ENCODE peak calls at places on chromosomes 12 and 14, in nine cellular contexts. G is omental fat pad, Y is heart left ventricle, R is Peyer's patch, P is tibial artery, F is BJ, L is psoas muscle, B is foreskin fibroblast, I is mesothelial cell of epicardium. H is an unnamed sample.

GRCh38 chr14:60590907-60591510 is 58.3 kb downstream of the SIX1 start:
- DNase-seq in G (no peak), Y (no peak), R (no peak), P (no peak), F (peak; percentile 60), L (no peak), B (no peak), I (no peak), H (no peak)

GRCh38 chr14:30790827-30791226 is 83.5 kb upstream of the COCH start:
- DNase-seq in G (no peak), Y (no peak), R (no peak), P (no peak), F (no peak), L (no peak), B (no peak), I (no peak), H (no peak)

GRCh38 chr12:131755305-131756113 is 44.6 kb downstream of the SFSWAP start:
- DNase-seq in G (no peak), Y (no peak), R (no peak), P (no peak), F (no peak), L (no peak), B (no peak), I (no peak), H (no peak)

GRCh38 chr14:85533821-85534271 is 3.9 kb downstream of the FLRT2 start:
- DNase-seq in G (no peak), Y (no peak), R (no peak), P (no peak), F (no peak), L (peak; percentile 61), B (no peak), I (peak; percentile 31), H (no peak)

GRCh38 chr14:48350971-48351370 is 675.6 kb upstream of the MDGA2 start:
- DNase-seq in G (no peak), Y (no peak), R (no peak), P (no peak), F (no peak), L (no peak), B (peak; percentile 1), I (no peak), H (no peak)

GRCh38 chr12:122473543-122474323 is 27.0 kb downstream of the ZCCHC8 start:
- DNase-seq in G (peak; percentile 49), Y (no peak), R (peak; percentile 42), P (no peak), F (no peak), L (no peak), B (no peak), I (no peak), H (no peak)

GRCh38 chr12:94265521-94265920 is 117.1 kb downstream of the PLXNC1 start:
- DNase-seq in G (no peak), Y (no peak), R (no peak), P (no peak), F (no peak), L (no peak), B (no peak), I (no peak), H (no peak)

GRCh38 chr14:68794856-68795601 is 2.2 kb upstream of the ZFP36L1 start:
- DNase-seq in G (no peak), Y (no peak), R (peak; percentile 71), P (peak; percentile 73), F (peak; percentile 96), L (no peak), B (peak; percentile 93), I (no peak), H (peak; percentile 84)

GRCh38 chr12:954736-955135 is 5.2 kb upstream of the RAD52 start:
- DNase-seq in G (no peak), Y (no peak), R (no peak), P (no peak), F (peak; percentile 5), L (no peak), B (no peak), I (no peak), H (no peak)

GRCh38 chr12:951166-951565 is 1.7 kb upstream of the RAD52 start:
- DNase-seq in G (no peak), Y (no peak), R (no peak), P (no peak), F (no peak), L (no peak), B (no peak), I (no peak), H (no peak)

GRCh38 chr12:953776-954175 is 4.3 kb upstream of the RAD52 start:
- DNase-seq in G (no peak), Y (no peak), R (no peak), P (no peak), F (peak; percentile 10), L (no peak), B (peak; percentile 71), I (no peak), H (no peak)

GRCh38 chr12:958449-959123 is 9.1 kb upstream of the RAD52 start:
- DNase-seq in G (no peak), Y (peak; percentile 47), R (no peak), P (no peak), F (no peak), L (no peak), B (no peak), I (no peak), H (no peak)

DNA sequence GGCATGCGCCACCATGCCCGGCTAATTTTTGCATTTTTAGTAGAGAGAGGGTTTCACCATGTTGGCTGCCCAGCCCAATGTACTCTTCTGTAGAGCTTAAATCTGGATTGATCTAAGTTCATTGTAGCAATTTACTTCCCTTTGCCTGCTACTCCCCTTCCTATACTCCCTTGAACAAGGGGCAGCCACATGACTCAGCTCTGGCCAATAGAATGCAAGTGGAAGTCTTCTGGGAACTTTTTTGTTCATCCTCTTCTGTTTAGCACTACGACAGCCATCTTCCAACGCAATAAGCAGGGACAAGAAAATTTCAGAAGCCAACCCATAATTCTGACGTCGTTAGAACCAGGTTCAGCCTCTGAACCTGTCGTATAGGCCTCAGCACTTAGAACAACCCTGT is 6.4 kb upstream of the RAD52 start:
- DNase-seq in G (no peak), Y (no peak), R (no peak), P (no peak), F (no peak), L (no peak), B (no peak), I (no peak), H (no peak)
- TF ChIP-seq CTCF in G (no peak), Y (no peak), R (no peak), P (no peak), F (no peak), L (no peak), B (no peak), I (no peak), H (no peak)

GRCh38 chr14:97179573-97179972 is 382.4 kb downstream of the VRK1 start:
- DNase-seq in G (no peak), Y (no peak), R (no peak), P (no peak), F (no peak), L (no peak), B (no peak), I (no peak), H (no peak)

GRCh38 chr14:97177016-97177415 is 379.8 kb downstream of the VRK1 start:
- DNase-seq in G (no peak), Y (no peak), R (no peak), P (no peak), F (no peak), L (no peak), B (no peak), I (no peak), H (no peak)

GRCh38 chr14:97178781-97179180 is 381.6 kb downstream of the VRK1 start:
- DNase-seq in G (no peak), Y (no peak), R (no peak), P (no peak), F (no peak), L (no peak), B (no peak), I (no peak), H (no peak)

GRCh38 chr14:97177635-97178034 is 380.5 kb downstream of the VRK1 start:
- DNase-seq in G (no peak), Y (no peak), R (no peak), P (no peak), F (no peak), L (no peak), B (no peak), I (no peak), H (no peak)

DNA sequence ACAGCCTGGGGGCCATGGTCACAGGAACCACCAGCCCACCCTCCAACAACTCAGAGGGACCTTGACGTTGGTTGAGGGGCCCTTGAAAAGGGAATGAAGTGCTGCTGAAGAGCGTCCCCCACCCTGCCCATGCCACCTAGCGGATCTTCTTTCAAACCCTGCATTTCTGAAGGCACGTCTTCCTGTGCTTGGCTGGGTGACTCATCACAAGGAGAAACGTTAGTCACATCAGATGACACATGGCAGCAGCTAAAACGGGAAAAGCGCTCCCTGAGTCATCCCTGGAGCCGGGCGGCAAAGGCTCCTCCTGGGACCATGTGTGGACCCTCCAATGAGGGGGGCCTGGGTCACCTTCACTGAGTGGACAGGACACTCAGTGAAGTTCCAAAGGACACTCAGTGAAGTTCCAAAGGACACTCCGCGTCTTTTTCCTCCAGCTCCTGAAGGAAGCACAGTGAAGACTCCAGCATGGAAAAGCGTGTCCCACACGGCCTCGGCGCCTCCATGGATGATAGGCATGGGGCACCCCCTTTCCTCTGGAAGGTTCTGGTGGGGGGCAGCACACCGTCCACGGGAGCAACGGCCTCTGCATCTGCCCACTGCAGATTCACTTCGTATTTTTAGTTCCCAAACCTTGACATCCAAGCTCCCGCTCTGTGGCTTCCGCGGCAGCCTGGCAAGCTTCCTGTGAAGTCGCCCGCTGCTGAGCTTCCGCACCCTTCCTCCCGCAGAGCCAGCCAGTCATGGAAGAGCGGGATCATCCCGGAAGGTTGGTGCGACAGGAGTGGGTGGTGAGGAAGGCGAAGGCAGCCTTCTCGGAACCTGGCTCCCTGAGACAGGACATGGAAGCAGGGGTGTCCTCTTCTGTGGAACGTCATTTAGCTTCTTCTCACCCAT is 383.4 kb downstream of the VRK1 start:
- DNase-seq in G (no peak), Y (no peak), R (no peak), P (no peak), F (no peak), L (no peak), B (peak; percentile 29), I (no peak), H (no peak)
- TF ChIP-seq CTCF in G (no peak), Y (no peak), R (no peak), P (no peak), F (no peak), L (no peak), B (peak; percentile 15), I (no peak), H (no peak)

GRCh38 chr14:22547948-22548750 is 40.9 kb downstream of the DAD1 start:
- DNase-seq in G (no peak), Y (no peak), R (no peak), P (no peak), F (no peak), L (no peak), B (no peak), I (no peak), H (peak; percentile 43)

GRCh38 chr14:22551597-22551982 is 37.4 kb downstream of the DAD1 start:
- DNase-seq in G (no peak), Y (no peak), R (no peak), P (no peak), F (no peak), L (no peak), B (no peak), I (no peak), H (peak; percentile 54)

GRCh38 chr14:22549981-22550670 is 38.9 kb downstream of the DAD1 start:
- DNase-seq in G (no peak), Y (no peak), R (peak; percentile 65), P (no peak), F (no peak), L (no peak), B (no peak), I (no peak), H (no peak)

GRCh38 chr14:22547309-22547947 is 41.6 kb downstream of the DAD1 start:
- DNase-seq in G (no peak), Y (peak; percentile 48), R (no peak), P (peak; percentile 65), F (no peak), L (peak; percentile 79), B (peak; percentile 44), I (no peak), H (peak; percentile 66)

DNA sequence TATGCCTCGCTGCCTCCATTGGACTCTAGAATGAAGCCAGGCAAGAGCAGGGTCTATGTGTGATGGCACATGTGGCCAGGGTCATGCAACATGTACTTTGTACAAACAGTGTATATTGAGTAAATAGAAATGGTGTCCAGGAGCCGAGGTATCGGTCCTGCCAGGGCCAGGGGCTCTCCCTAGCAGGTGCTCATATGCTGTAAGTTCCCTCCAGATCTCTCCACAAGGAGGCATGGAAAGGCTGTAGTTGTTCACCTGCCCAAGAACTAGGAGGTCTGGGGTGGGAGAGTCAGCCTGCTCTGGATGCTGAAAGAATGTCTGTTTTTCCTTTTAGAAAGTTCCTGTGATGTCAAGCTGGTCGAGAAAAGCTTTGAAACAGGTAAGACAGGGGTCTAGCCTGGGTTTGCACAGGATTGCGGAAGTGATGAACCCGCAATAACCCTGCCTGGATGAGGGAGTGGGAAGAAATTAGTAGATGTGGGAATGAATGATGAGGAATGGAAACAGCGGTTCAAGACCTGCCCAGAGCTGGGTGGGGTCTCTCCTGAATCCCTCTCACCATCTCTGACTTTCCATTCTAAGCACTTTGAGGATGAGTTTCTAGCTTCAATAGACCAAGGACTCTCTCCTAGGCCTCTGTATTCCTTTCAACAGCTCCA is 39.6 kb downstream of the DAD1 start:
- DNase-seq in G (no peak), Y (no peak), R (no peak), P (no peak), F (no peak), L (no peak), B (no peak), I (no peak), H (no peak)
- TF ChIP-seq CTCF in G (no peak), Y (no peak), R (no peak), P (no peak), F (no peak), L (no peak), B (no peak), I (no peak), H (no peak)

GRCh38 chr12:53299454-53300180 is at the start of gene MYG1:
- DNase-seq in G (peak; percentile 36), Y (peak; percentile 86), R (peak; percentile 95), P (peak; percentile 80), F (peak; percentile 29), L (peak; percentile 93), B (peak; percentile 85), I (peak; percentile 61), H (peak; percentile 90)
- TF ChIP-seq CTCF in G (no peak), Y (peak; percentile 22), R (peak; percentile 50), P (no peak), F (peak; percentile 41), L (no peak), B (no peak), I (no peak), H (no peak)

H was measured in ascending aorta.